ENCODE peak calls at places on chromosomes 7 and 10, in five cellular contexts. One of them, this sample, is unnamed.

GRCh38 chr7:152363798-152364197 is 72.0 kb downstream of the KMT2C start:
- DNase-seq in endothelial cell: no peak
- DNase-seq in GM12864: no peak
- DNase-seq in mesenteric fat pad: no peak
- DNase-seq in NCI-H2081: no peak
- DNase-seq in this sample: no peak

GRCh38 chr7:11206131-11206921 is 232.7 kb downstream of the PHF14 start:
- DNase-seq in GM12864: no peak
- DNase-seq in mesenteric fat pad: no peak
- DNase-seq in NCI-H2081: no peak
- DNase-seq in endothelial cell: no peak
- DNase-seq in this sample: no peak

GRCh38 chr7:45709168-45710034 is 135.2 kb downstream of the ADCY1 start:
- DNase-seq in NCI-H2081: no peak
- DNase-seq in GM12864: no peak
- DNase-seq in mesenteric fat pad: peak
- DNase-seq in endothelial cell: no peak
- DNase-seq in this sample: no peak

GRCh38 chr10:85665078-85665477 is 701.5 kb downstream of the GRID1 start:
- DNase-seq in mesenteric fat pad: no peak
- DNase-seq in NCI-H2081: no peak
- DNase-seq in GM12864: no peak
- DNase-seq in endothelial cell: no peak
- DNase-seq in this sample: no peak

GRCh38 chr10:121608669-121609190 is 10.5 kb upstream of the FGFR2 start:
- DNase-seq in endothelial cell: peak
- DNase-seq in mesenteric fat pad: peak
- DNase-seq in GM12864: no peak
- DNase-seq in NCI-H2081: peak
- DNase-seq in this sample: peak

GRCh38 chr7:17184805-17185689 is 113.4 kb upstream of the AHR start:
- DNase-seq in endothelial cell: no peak
- DNase-seq in GM12864: no peak
- DNase-seq in mesenteric fat pad: no peak
- DNase-seq in NCI-H2081: no peak
- DNase-seq in this sample: no peak

GRCh38 chr10:82934429-82934828 is 1059.4 kb downstream of the NRG3 start:
- DNase-seq in mesenteric fat pad: no peak
- DNase-seq in endothelial cell: no peak
- DNase-seq in NCI-H2081: no peak
- DNase-seq in GM12864: no peak
- DNase-seq in this sample: no peak

GRCh38 chr7:158295966-158296797 is 291.4 kb downstream of the PTPRN2 start:
- DNase-seq in endothelial cell: no peak
- DNase-seq in NCI-H2081: no peak
- DNase-seq in mesenteric fat pad: peak
- DNase-seq in GM12864: no peak
- DNase-seq in this sample: no peak

GRCh38 chr10:102673961-102674511 is 29.8 kb downstream of the TRIM8 start:
- DNase-seq in GM12864: no peak
- DNase-seq in mesenteric fat pad: peak
- DNase-seq in NCI-H2081: peak
- DNase-seq in endothelial cell: no peak
- DNase-seq in this sample: peak

GRCh38 chr7:41006591-41006990 is 696.3 kb downstream of the INHBA start:
- DNase-seq in endothelial cell: no peak
- DNase-seq in mesenteric fat pad: no peak
- DNase-seq in GM12864: no peak
- DNase-seq in NCI-H2081: no peak
- DNase-seq in this sample: no peak

GRCh38 chr10:46304671-46305429 is 18.1 kb downstream of the ANTXRL start:
- DNase-seq in GM12864: no peak
- DNase-seq in NCI-H2081: no peak
- DNase-seq in endothelial cell: no peak
- DNase-seq in mesenteric fat pad: peak
- DNase-seq in this sample: no peak

GRCh38 chr10:21495686-21496284 is 29.7 kb downstream of the SKIDA1 start:
- DNase-seq in mesenteric fat pad: peak
- DNase-seq in GM12864: peak
- DNase-seq in endothelial cell: peak
- DNase-seq in NCI-H2081: peak
- DNase-seq in this sample: peak

GRCh38 chr7:36266683-36267082 is 113.6 kb downstream of the EEPD1 start:
- DNase-seq in endothelial cell: no peak
- DNase-seq in GM12864: no peak
- DNase-seq in NCI-H2081: peak
- DNase-seq in mesenteric fat pad: no peak
- DNase-seq in this sample: peak

GRCh38 chr7:27740449-27741086 is 606 bp downstream of the TAX1BP1 start:
- DNase-seq in endothelial cell: peak
- DNase-seq in mesenteric fat pad: peak
- DNase-seq in NCI-H2081: peak
- DNase-seq in GM12864: peak
- DNase-seq in this sample: peak

GRCh38 chr10:128540806-128541739 is 414.9 kb upstream of the MKI67 start:
- DNase-seq in NCI-H2081: no peak
- DNase-seq in endothelial cell: peak
- DNase-seq in GM12864: no peak
- DNase-seq in mesenteric fat pad: no peak
- DNase-seq in this sample: no peak

GRCh38 chr10:51960494-51960895 is 261.1 kb upstream of the CSTF2T start:
- DNase-seq in GM12864: no peak
- DNase-seq in NCI-H2081: peak
- DNase-seq in endothelial cell: no peak
- DNase-seq in mesenteric fat pad: no peak
- DNase-seq in this sample: peak

GRCh38 chr7:7996568-7996967 is 28.0 kb downstream of the GLCCI1 start:
- DNase-seq in endothelial cell: no peak
- DNase-seq in NCI-H2081: peak
- DNase-seq in GM12864: peak
- DNase-seq in mesenteric fat pad: no peak
- DNase-seq in this sample: no peak

GRCh38 chr10:81575007-81575406 is 300.0 kb upstream of the NRG3 start:
- DNase-seq in endothelial cell: no peak
- DNase-seq in GM12864: no peak
- DNase-seq in mesenteric fat pad: no peak
- DNase-seq in NCI-H2081: no peak
- DNase-seq in this sample: no peak

GRCh38 chr7:2838873-2839578 is 5.1 kb downstream of the GNA12 start:
- DNase-seq in NCI-H2081: no peak
- DNase-seq in GM12864: no peak
- DNase-seq in mesenteric fat pad: no peak
- DNase-seq in endothelial cell: no peak
- DNase-seq in this sample: no peak

GRCh38 chr10:115989621-115990020 is 283.4 kb downstream of the GFRA1 start:
- DNase-seq in mesenteric fat pad: no peak
- DNase-seq in GM12864: no peak
- DNase-seq in NCI-H2081: no peak
- DNase-seq in endothelial cell: no peak
- DNase-seq in this sample: no peak

GRCh38 chr7:131330299-131330698 is 2.6 kb downstream of the MKLN1 start:
- DNase-seq in endothelial cell: no peak
- DNase-seq in mesenteric fat pad: no peak
- DNase-seq in NCI-H2081: no peak
- DNase-seq in GM12864: no peak
- DNase-seq in this sample: no peak

GRCh38 chr10:112202561-112203241 is 19.1 kb upstream of the GPAM start:
- DNase-seq in mesenteric fat pad: no peak
- DNase-seq in endothelial cell: no peak
- DNase-seq in NCI-H2081: no peak
- DNase-seq in GM12864: no peak
- DNase-seq in this sample: no peak

GRCh38 chr10:117166420-117167345 is 28.6 kb upstream of the VAX1 start:
- DNase-seq in mesenteric fat pad: no peak
- DNase-seq in endothelial cell: no peak
- DNase-seq in NCI-H2081: no peak
- DNase-seq in GM12864: no peak
- DNase-seq in this sample: no peak

GRCh38 chr10:122142652-122143237 is 128.4 kb upstream of the BTBD16 start:
- DNase-seq in GM12864: no peak
- DNase-seq in NCI-H2081: peak
- DNase-seq in endothelial cell: peak
- DNase-seq in mesenteric fat pad: no peak
- DNase-seq in this sample: peak

GRCh38 chr7:131945948-131946525 is 389.6 kb upstream of the PODXL start:
- DNase-seq in GM12864: no peak
- DNase-seq in NCI-H2081: no peak
- DNase-seq in mesenteric fat pad: no peak
- DNase-seq in endothelial cell: no peak
- DNase-seq in this sample: no peak

GRCh38 chr10:60040003-60040662 is 133.8 kb upstream of the CCDC6 start:
- DNase-seq in endothelial cell: no peak
- DNase-seq in GM12864: no peak
- DNase-seq in NCI-H2081: no peak
- DNase-seq in mesenteric fat pad: no peak
- DNase-seq in this sample: no peak

GRCh38 chr10:104040862-104041789 is 44.6 kb downstream of the COL17A1 start:
- DNase-seq in endothelial cell: no peak
- DNase-seq in GM12864: no peak
- DNase-seq in mesenteric fat pad: no peak
- DNase-seq in NCI-H2081: no peak
- DNase-seq in this sample: no peak

GRCh38 chr7:155825346-155825745 is 13.1 kb upstream of the SHH start:
- DNase-seq in GM12864: no peak
- DNase-seq in endothelial cell: no peak
- DNase-seq in mesenteric fat pad: no peak
- DNase-seq in NCI-H2081: no peak
- DNase-seq in this sample: no peak

GRCh38 chr10:35908451-35908850 is 266.4 kb upstream of the FZD8 start:
- DNase-seq in NCI-H2081: no peak
- DNase-seq in mesenteric fat pad: no peak
- DNase-seq in endothelial cell: no peak
- DNase-seq in GM12864: no peak
- DNase-seq in this sample: no peak

This sample was measured in NCI-H345.